ENCODE peak calls at places on chromosomes 6 and 20, in seven cellular contexts. Z, W, X, S, L, E and Y are unnamed samples.

GRCh38 chr6:131116755-131117360 is 18.4 kb upstream of the AKAP7 start:
- DNase-seq in Z (peak; percentile 26), W (peak; percentile 42), X (peak; percentile 50), S (no peak), L (peak; percentile 74), E (no peak), Y (peak; percentile 63)

GRCh38 chr6:45724511-45724910 is 291.1 kb downstream of the CLIC5 start:
- DNase-seq in Z (no peak), W (peak; percentile 74), X (peak; percentile 75), S (no peak), L (peak; percentile 75), E (no peak), Y (peak; percentile 77)

GRCh38 chr6:42059743-42060142 is 9.4 kb downstream of the TAF8 start:
- DNase-seq in Z (no peak), W (no peak), X (no peak), S (no peak), L (no peak), E (no peak), Y (no peak)

GRCh38 chr20:36833275-36834020 is 42.5 kb upstream of the TLDC2 start:
- DNase-seq in Z (no peak), W (no peak), X (peak; percentile 79), S (no peak), L (peak; percentile 65), E (no peak), Y (peak; percentile 30)

GRCh38 chr6:15800821-15801617 is 138.2 kb upstream of the DTNBP1 start:
- DNase-seq in Z (no peak), W (no peak), X (no peak), S (no peak), L (no peak), E (no peak), Y (no peak)

GRCh38 chr20:24657878-24658620 is 188.6 kb downstream of the SYNDIG1 start:
- DNase-seq in Z (no peak), W (peak; percentile 11), X (peak; percentile 51), S (peak; percentile 45), L (no peak), E (no peak), Y (no peak)

GRCh38 chr6:11947569-11947968 is 64.5 kb upstream of the HIVEP1 start:
- DNase-seq in Z (no peak), W (no peak), X (no peak), S (no peak), L (no peak), E (no peak), Y (no peak)

GRCh38 chr6:129567374-129567773 is 142.6 kb downstream of the ARHGAP18 start:
- DNase-seq in Z (no peak), W (peak; percentile 28), X (no peak), S (no peak), L (no peak), E (no peak), Y (peak; percentile 10)

GRCh38 chr6:52839124-52840055 is 1.2 kb downstream of the GSTA5 start:
- DNase-seq in Z (no peak), W (peak; percentile 61), X (peak; percentile 62), S (no peak), L (peak; percentile 45), E (peak; percentile 78), Y (peak; percentile 53)

GRCh38 chr6:44672086-44672485 is 284.6 kb downstream of the CDC5L start:
- DNase-seq in Z (no peak), W (no peak), X (no peak), S (no peak), L (no peak), E (no peak), Y (peak; percentile 72)

GRCh38 chr6:140083375-140083774 is 708.9 kb upstream of the CITED2 start:
- DNase-seq in Z (no peak), W (no peak), X (no peak), S (no peak), L (no peak), E (no peak), Y (no peak)

GRCh38 chr6:159899994-159900745 is 9.4 kb downstream of the MAS1 start:
- DNase-seq in Z (no peak), W (peak; percentile 90), X (peak; percentile 88), S (no peak), L (peak; percentile 91), E (no peak), Y (peak; percentile 92)

GRCh38 chr6:24930386-24930785 is 5.4 kb downstream of the RIPOR2 start:
- DNase-seq in Z (no peak), W (peak; percentile 25), X (peak; percentile 79), S (no peak), L (no peak), E (no peak), Y (peak; percentile 76)

GRCh38 chr6:89596056-89596455 is 42.5 kb downstream of the LYRM2 start:
- DNase-seq in Z (no peak), W (no peak), X (no peak), S (no peak), L (no peak), E (no peak), Y (no peak)

GRCh38 chr6:42239736-42240375 is 22.2 kb upstream of the MRPS10 start:
- DNase-seq in Z (no peak), W (no peak), X (peak; percentile 55), S (no peak), L (no peak), E (no peak), Y (peak; percentile 49)

GRCh38 chr6:46626228-46626909 is 26.2 kb downstream of the CYP39A1 start:
- DNase-seq in Z (no peak), W (peak; percentile 18), X (peak; percentile 34), S (no peak), L (peak; percentile 43), E (no peak), Y (peak; percentile 44)

GRCh38 chr20:40307937-40308478 is 381.0 kb downstream of the MAFB start:
- DNase-seq in Z (no peak), W (no peak), X (no peak), S (no peak), L (no peak), E (no peak), Y (no peak)

GRCh38 chr6:85483041-85483700 is 33.3 kb downstream of the NT5E start:
- DNase-seq in Z (peak; percentile 29), W (peak; percentile 78), X (peak; percentile 86), S (peak; percentile 6), L (peak; percentile 73), E (peak; percentile 68), Y (peak; percentile 75)

GRCh38 chr20:8646026-8646425 is 422.9 kb upstream of the PLCB4 start:
- DNase-seq in Z (no peak), W (no peak), X (no peak), S (no peak), L (peak; percentile 25), E (no peak), Y (peak; percentile 94)

GRCh38 chr20:48738399-48739304 is 89.1 kb downstream of the PREX1 start:
- DNase-seq in Z (no peak), W (no peak), X (no peak), S (no peak), L (no peak), E (no peak), Y (no peak)